ENCODE peak calls at places on chromosomes 1 and 21, in eight cellular contexts. One of them, this sample, is unnamed.
A peak's percentile ranks its signal among the peaks of the same experiment; 100 is the strongest.

GRCh38 chr1:8020032-8020431 is 6.1 kb downstream of the ERRFI1 start:
- DNase-seq in IMR-90: peak; percentile 59
- DNase-seq in HepG2: peak; percentile 58
- DNase-seq in heart left ventricle: no peak
- DNase-seq in spleen: no peak
- DNase-seq in sigmoid colon: no peak
- DNase-seq in K562: no peak
- DNase-seq in adrenal gland: no peak
- DNase-seq in this sample: no peak

GRCh38 chr21:43196789-43197188 is 28.0 kb downstream of the CRYAA start:
- DNase-seq in K562: no peak
- DNase-seq in heart left ventricle: no peak
- DNase-seq in sigmoid colon: peak; percentile 35
- DNase-seq in IMR-90: no peak
- DNase-seq in HepG2: no peak
- DNase-seq in spleen: peak; percentile 12
- DNase-seq in adrenal gland: no peak
- DNase-seq in this sample: no peak

GRCh38 chr1:32870615-32871363 is at the start of gene FNDC5:
- DNase-seq in K562: peak; percentile 37
- DNase-seq in adrenal gland: no peak
- DNase-seq in heart left ventricle: peak; percentile 42
- DNase-seq in HepG2: no peak
- DNase-seq in sigmoid colon: no peak
- DNase-seq in IMR-90: peak; percentile 11
- DNase-seq in spleen: no peak
- DNase-seq in this sample: peak; percentile 51

GRCh38 chr1:31243451-31244286 is 4.0 kb upstream of the NKAIN1 start:
- DNase-seq in sigmoid colon: peak; percentile 4
- DNase-seq in HepG2: no peak
- DNase-seq in heart left ventricle: no peak
- DNase-seq in spleen: no peak
- DNase-seq in IMR-90: peak; percentile 19
- DNase-seq in adrenal gland: no peak
- DNase-seq in K562: no peak
- DNase-seq in this sample: no peak

GRCh38 chr1:29332204-29332603 is 95.9 kb downstream of the PTPRU start:
- DNase-seq in K562: peak; percentile 80
- DNase-seq in IMR-90: peak; percentile 21
- DNase-seq in heart left ventricle: no peak
- DNase-seq in adrenal gland: no peak
- DNase-seq in spleen: peak; percentile 16
- DNase-seq in sigmoid colon: peak; percentile 52
- DNase-seq in HepG2: peak; percentile 59
- DNase-seq in this sample: no peak

GRCh38 chr1:101181930-101182329 is 54.9 kb upstream of the S1PR1 start:
- DNase-seq in heart left ventricle: no peak
- DNase-seq in HepG2: no peak
- DNase-seq in IMR-90: peak; percentile 75
- DNase-seq in sigmoid colon: no peak
- DNase-seq in K562: no peak
- DNase-seq in adrenal gland: no peak
- DNase-seq in spleen: no peak
- DNase-seq in this sample: no peak

GRCh38 chr1:204104331-204105222 is 31.7 kb downstream of the SOX13 start:
- DNase-seq in heart left ventricle: peak; percentile 62
- DNase-seq in adrenal gland: peak; percentile 68
- DNase-seq in HepG2: no peak
- DNase-seq in K562: no peak
- DNase-seq in spleen: peak; percentile 81
- DNase-seq in IMR-90: no peak
- DNase-seq in sigmoid colon: no peak
- DNase-seq in this sample: no peak

GRCh38 chr1:6052543-6053205 is 7.0 kb downstream of the KCNAB2 start:
- DNase-seq in spleen: no peak
- DNase-seq in adrenal gland: peak; percentile 69
- DNase-seq in K562: peak; percentile 83
- DNase-seq in HepG2: peak; percentile 43
- DNase-seq in IMR-90: peak; percentile 68
- DNase-seq in sigmoid colon: no peak
- DNase-seq in heart left ventricle: peak; percentile 63
- DNase-seq in this sample: peak; percentile 73

GRCh38 chr21:38273745-38274544 is 17.2 kb downstream of the KCNJ15 start:
- DNase-seq in adrenal gland: no peak
- DNase-seq in IMR-90: peak; percentile 74
- DNase-seq in sigmoid colon: no peak
- DNase-seq in K562: no peak
- DNase-seq in HepG2: no peak
- DNase-seq in heart left ventricle: no peak
- DNase-seq in spleen: no peak
- DNase-seq in this sample: no peak

GRCh38 chr1:163047951-163048659 is 21.1 kb upstream of the RGS4 start:
- DNase-seq in IMR-90: no peak
- DNase-seq in adrenal gland: no peak
- DNase-seq in K562: no peak
- DNase-seq in HepG2: no peak
- DNase-seq in sigmoid colon: no peak
- DNase-seq in spleen: no peak
- DNase-seq in heart left ventricle: no peak
- DNase-seq in this sample: no peak

GRCh38 chr1:181239086-181239485 is 150.6 kb downstream of the IER5 start:
- DNase-seq in sigmoid colon: no peak
- DNase-seq in adrenal gland: no peak
- DNase-seq in HepG2: no peak
- DNase-seq in spleen: no peak
- DNase-seq in IMR-90: no peak
- DNase-seq in K562: no peak
- DNase-seq in heart left ventricle: no peak
- DNase-seq in this sample: no peak
- H3K4me1 ChIP-seq in sigmoid colon: no peaks in the 10 kb centered on the region
- H3K4me1 ChIP-seq in adrenal gland: no peaks in the 10 kb centered on the region
- H3K4me1 ChIP-seq in HepG2: no peaks in the 10 kb centered on the region
- H3K4me1 ChIP-seq in spleen: no peaks in the 10 kb centered on the region
- H3K4me1 ChIP-seq in IMR-90: no peaks in the 10 kb centered on the region
- H3K4me1 ChIP-seq in K562: no peaks in the 10 kb centered on the region
- H3K4me1 ChIP-seq in heart left ventricle: no peaks in the 10 kb centered on the region
- H3K4me1 ChIP-seq in this sample: no peaks in the 10 kb centered on the region

GRCh38 chr21:36369064-36369685 is 16.0 kb upstream of the CHAF1B start:
- DNase-seq in heart left ventricle: no peak
- DNase-seq in spleen: no peak
- DNase-seq in adrenal gland: no peak
- DNase-seq in IMR-90: no peak
- DNase-seq in HepG2: no peak
- DNase-seq in K562: no peak
- DNase-seq in sigmoid colon: no peak
- DNase-seq in this sample: no peak
- H3K36me3 ChIP-seq in heart left ventricle: peaks cover 100% of the 10 kb centered on the region
- H3K36me3 ChIP-seq in spleen: peaks cover 99% of the 10 kb centered on the region
- H3K36me3 ChIP-seq in adrenal gland: no peaks in the 10 kb centered on the region
- H3K36me3 ChIP-seq in IMR-90: peaks cover 51% of the 10 kb centered on the region
- H3K36me3 ChIP-seq in HepG2: peaks cover 80% of the 10 kb centered on the region
- H3K36me3 ChIP-seq in K562: peaks cover 91% of the 10 kb centered on the region
- H3K36me3 ChIP-seq in sigmoid colon: peaks cover 72% of the 10 kb centered on the region
- H3K36me3 ChIP-seq in this sample: no peaks in the 10 kb centered on the region

GRCh38 chr1:2132222-2133038 is 62.1 kb downstream of the FAAP20 start:
- DNase-seq in IMR-90: peak; percentile 85
- DNase-seq in adrenal gland: peak; percentile 57
- DNase-seq in spleen: peak; percentile 84
- DNase-seq in HepG2: peak; percentile 26
- DNase-seq in heart left ventricle: peak; percentile 63
- DNase-seq in sigmoid colon: peak; percentile 87
- DNase-seq in K562: peak; percentile 81
- DNase-seq in this sample: peak; percentile 73
- TF ChIP-seq POLR2A in IMR-90: peak; percentile 96
- TF ChIP-seq POLR2A in adrenal gland: no peak
- TF ChIP-seq POLR2A in spleen: no peak
- TF ChIP-seq POLR2A in HepG2: no peak
- TF ChIP-seq POLR2A in heart left ventricle: no peak
- TF ChIP-seq POLR2A in sigmoid colon: no peak
- TF ChIP-seq POLR2A in K562: no peak
- TF ChIP-seq POLR2A in this sample: no peak

GRCh38 chr1:21913258-21913657 is 23.9 kb downstream of the HSPG2 start:
- DNase-seq in K562: no peak
- DNase-seq in heart left ventricle: no peak
- DNase-seq in sigmoid colon: no peak
- DNase-seq in HepG2: no peak
- DNase-seq in IMR-90: no peak
- DNase-seq in adrenal gland: peak; percentile 90
- DNase-seq in spleen: no peak
- DNase-seq in this sample: no peak
- H3K4me1 ChIP-seq in K562: peaks cover 78% of the 10 kb centered on the region
- H3K4me1 ChIP-seq in heart left ventricle: peaks cover 78% of the 10 kb centered on the region
- H3K4me1 ChIP-seq in sigmoid colon: no peaks in the 10 kb centered on the region
- H3K4me1 ChIP-seq in HepG2: peaks cover 58% of the 10 kb centered on the region
- H3K4me1 ChIP-seq in IMR-90: peaks cover 27% of the 10 kb centered on the region
- H3K4me1 ChIP-seq in adrenal gland: peaks cover 64% of the 10 kb centered on the region
- H3K4me1 ChIP-seq in spleen: peaks cover 91% of the 10 kb centered on the region
- H3K4me1 ChIP-seq in this sample: peaks cover 25% of the 10 kb centered on the region

DNA sequence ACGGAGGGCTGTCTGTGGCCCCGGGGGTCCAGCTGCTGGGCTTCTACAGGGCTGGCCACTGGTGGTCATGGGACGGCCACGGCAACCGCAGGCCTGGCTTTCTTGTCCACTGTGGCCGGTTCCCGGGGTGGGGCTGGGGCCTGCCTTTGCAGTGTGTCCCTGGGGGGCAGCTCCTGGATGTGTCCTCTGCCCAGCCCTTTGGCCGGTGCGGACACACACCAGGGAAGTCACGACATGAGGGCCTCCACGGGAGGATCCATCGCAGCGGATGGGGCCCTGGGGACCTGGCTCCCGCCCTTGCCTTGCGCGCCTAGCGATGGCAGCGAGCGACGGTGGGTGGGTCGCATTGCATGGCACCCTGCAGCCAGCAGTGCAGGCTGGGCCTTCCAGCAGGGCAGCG is 18.0 kb downstream of the PFKL start:
- DNase-seq in heart left ventricle: no peak
- DNase-seq in sigmoid colon: no peak
- DNase-seq in spleen: no peak
- DNase-seq in HepG2: no peak
- DNase-seq in IMR-90: no peak
- DNase-seq in adrenal gland: no peak
- DNase-seq in K562: no peak
- DNase-seq in this sample: no peak
- H3K36me3 ChIP-seq in heart left ventricle: peaks cover 60% of the 10 kb centered on the region
- H3K36me3 ChIP-seq in sigmoid colon: peaks cover 16% of the 10 kb centered on the region
- H3K36me3 ChIP-seq in spleen: peaks cover 87% of the 10 kb centered on the region
- H3K36me3 ChIP-seq in HepG2: peaks cover 48% of the 10 kb centered on the region
- H3K36me3 ChIP-seq in IMR-90: peaks cover 72% of the 10 kb centered on the region
- H3K36me3 ChIP-seq in adrenal gland: no peaks in the 10 kb centered on the region
- H3K36me3 ChIP-seq in K562: peaks cover 76% of the 10 kb centered on the region
- H3K36me3 ChIP-seq in this sample: no peaks in the 10 kb centered on the region

GRCh38 chr1:64956733-64957441 is 9.5 kb downstream of the JAK1 start:
- DNase-seq in spleen: peak; percentile 72
- DNase-seq in adrenal gland: no peak
- DNase-seq in K562: peak; percentile 64
- DNase-seq in heart left ventricle: no peak
- DNase-seq in HepG2: no peak
- DNase-seq in sigmoid colon: no peak
- DNase-seq in IMR-90: no peak
- DNase-seq in this sample: no peak
- TF ChIP-seq POLR2A in spleen: no peak
- TF ChIP-seq POLR2A in adrenal gland: no peak
- TF ChIP-seq POLR2A in K562: no peak
- TF ChIP-seq POLR2A in heart left ventricle: no peak
- TF ChIP-seq POLR2A in HepG2: no peak
- TF ChIP-seq POLR2A in sigmoid colon: no peak
- TF ChIP-seq POLR2A in IMR-90: no peak
- TF ChIP-seq POLR2A in this sample: no peak

GRCh38 chr1:242019018-242019417 is 20.1 kb upstream of the MAP1LC3C start:
- DNase-seq in K562: no peak
- DNase-seq in IMR-90: no peak
- DNase-seq in spleen: no peak
- DNase-seq in sigmoid colon: no peak
- DNase-seq in heart left ventricle: no peak
- DNase-seq in HepG2: no peak
- DNase-seq in adrenal gland: no peak
- DNase-seq in this sample: no peak
- H3K4me1 ChIP-seq in K562: no peaks in the 10 kb centered on the region
- H3K4me1 ChIP-seq in IMR-90: no peaks in the 10 kb centered on the region
- H3K4me1 ChIP-seq in spleen: peaks cover 5% of the 10 kb centered on the region
- H3K4me1 ChIP-seq in sigmoid colon: no peaks in the 10 kb centered on the region
- H3K4me1 ChIP-seq in heart left ventricle: no peaks in the 10 kb centered on the region
- H3K4me1 ChIP-seq in HepG2: no peaks in the 10 kb centered on the region
- H3K4me1 ChIP-seq in adrenal gland: no peaks in the 10 kb centered on the region
- H3K4me1 ChIP-seq in this sample: no peaks in the 10 kb centered on the region